ENCODE peak calls at places on chromosome 5, in eight cellular contexts. X is CD8-positive, alpha-beta T cell; B is kidney epithelial cell; U is uterus; E is foreskin melanocyte; N is heart right ventricle; D is left cardiac atrium; R is activated naive CD4-positive, alpha-beta T cell treated with anti-CD3 and anti-CD28 coated beads, Interleukin-2, amount 50 U/mL, for 16 hours. Y is an unnamed sample.

GRCh38 chr5:143248391-143248790 is 155.1 kb downstream of the NR3C1 start:
- DNase-seq in B (no peak), E (no peak), D (no peak), X (no peak), U (no peak), N (no peak), R (no peak), Y (no peak)

GRCh38 chr5:143259254-143259605 is 144.3 kb downstream of the NR3C1 start:
- DNase-seq in R (no peak), N (no peak), E (no peak), D (no peak), B (no peak), U (no peak), X (no peak), Y (no peak)

GRCh38 chr5:72270037-72270436 is 50.0 kb downstream of the MRPS27 start:
- DNase-seq in R (no peak), U (no peak), N (no peak), B (no peak), D (no peak), X (no peak), E (no peak), Y (no peak)

GRCh38 chr5:173242675-173243085 is 7.7 kb upstream of the NKX2-5 start:
- DNase-seq in N (peak), D (no peak), B (no peak), E (no peak), R (no peak), U (no peak), X (no peak), Y (no peak)

GRCh38 chr5:158084292-158084691 is 225.3 kb upstream of the CLINT1 start:
- DNase-seq in D (no peak), X (no peak), U (no peak), R (no peak), B (no peak), E (no peak), N (no peak), Y (no peak)

GRCh38 chr5:1523793-1524480 is at the start of gene LPCAT1:
- DNase-seq in N (peak), B (no peak), D (peak), R (peak), X (peak), E (peak), U (peak), Y (peak)

GRCh38 chr5:74067748-74068541 is 441.9 kb downstream of the ARHGEF28 start:
- DNase-seq in B (no peak), R (no peak), E (no peak), U (no peak), X (no peak), N (no peak), D (no peak), Y (no peak)

GRCh38 chr5:81450940-81451339 is 57.0 kb upstream of the ACOT12 start:
- DNase-seq in D (no peak), B (no peak), N (no peak), X (no peak), U (no peak), R (no peak), E (peak), Y (no peak)

GRCh38 chr5:1188464-1188863 is 12.9 kb upstream of the SLC6A19 start:
- DNase-seq in N (no peak), E (no peak), U (no peak), B (no peak), D (no peak), X (no peak), R (no peak), Y (no peak)

GRCh38 chr5:149172261-149172660 is 31.0 kb downstream of the ABLIM3 start:
- DNase-seq in D (no peak), B (no peak), X (no peak), N (no peak), U (no peak), R (no peak), E (peak), Y (no peak)

GRCh38 chr5:145925353-145925752 is 11.0 kb upstream of the SH3RF2 start:
- DNase-seq in U (no peak), D (no peak), E (peak), B (peak), R (no peak), X (no peak), N (no peak), Y (no peak)

GRCh38 chr5:151002681-151003502 is 17.5 kb upstream of the GPX3 start:
- DNase-seq in B (no peak), R (no peak), N (no peak), U (no peak), E (no peak), X (no peak), D (no peak), Y (no peak)

GRCh38 chr5:116652903-116653302 is 78.3 kb upstream of the SEMA6A start:
- DNase-seq in R (no peak), D (no peak), X (no peak), E (no peak), U (no peak), B (no peak), N (no peak), Y (no peak)

GRCh38 chr5:74851026-74851425 is 15.2 kb downstream of the FAM169A start:
- DNase-seq in E (no peak), X (no peak), B (no peak), N (no peak), R (no peak), U (no peak), D (no peak), Y (no peak)

GRCh38 chr5:139394123-139394653 is 716 bp downstream of the PROB1 start:
- DNase-seq in X (no peak), U (peak), N (peak), B (no peak), E (no peak), D (peak), R (peak), Y (peak)

GRCh38 chr5:170861295-170861854 is 443 bp upstream of the RANBP17 start:
- DNase-seq in U (no peak), B (no peak), X (no peak), E (no peak), N (no peak), D (no peak), R (no peak), Y (no peak)